ENCODE peak calls at places on chromosomes 7 and 10, in five cellular contexts. D is HepG2, F is upper lobe of left lung, Y is K562, W is HCT116. G is an unnamed sample.

GRCh38 chr7:47941136-47941844 is 7.0 kb downstream of the PKD1L1 start:
- ATAC-seq in D (no peak), F (peak), Y (no peak), W (no peak), G (peak)

GRCh38 chr10:50621981-50622496 is 1.7 kb downstream of the SGMS1 start:
- ATAC-seq in D (peak), F (peak), Y (peak), W (peak), G (peak)

GRCh38 chr7:29113384-29114102 is 32.8 kb downstream of the CPVL start:
- ATAC-seq in D (peak), F (peak), Y (peak), W (peak), G (peak)

GRCh38 chr10:89421018-89421476 is 6.7 kb downstream of the IFIT5 start:
- ATAC-seq in D (no peak), F (peak), Y (no peak), W (no peak), G (no peak)

GRCh38 chr7:15489383-15489782 is 72.4 kb downstream of the AGMO start:
- ATAC-seq in D (no peak), F (peak), Y (no peak), W (no peak), G (no peak)

GRCh38 chr10:29554660-29555059 is 80.1 kb downstream of the SVIL start:
- ATAC-seq in D (no peak), F (peak), Y (no peak), W (no peak), G (no peak)

GRCh38 chr7:22427855-22428254 is 70.9 kb upstream of the RAPGEF5 start:
- ATAC-seq in D (no peak), F (no peak), Y (no peak), W (no peak), G (no peak)

GRCh38 chr7:81499262-81500116 is 270.4 kb downstream of the HGF start:
- ATAC-seq in D (peak), F (peak), Y (peak), W (peak), G (peak)

GRCh38 chr7:40474790-40475680 is 340.2 kb downstream of the SUGCT start:
- ATAC-seq in D (no peak), F (no peak), Y (no peak), W (no peak), G (no peak)

GRCh38 chr10:79093658-79094411 is 25.1 kb downstream of the ZMIZ1 start:
- ATAC-seq in D (peak), F (peak), Y (peak), W (no peak), G (peak)

GRCh38 chr7:74554178-74554577 is 100.5 kb downstream of the GTF2IRD1 start:
- ATAC-seq in D (no peak), F (peak), Y (peak), W (no peak), G (no peak)

GRCh38 chr10:79070611-79071534 is 2.1 kb downstream of the ZMIZ1 start:
- ATAC-seq in D (peak), F (peak), Y (no peak), W (no peak), G (peak)

GRCh38 chr7:134512271-134512670 is 15.1 kb upstream of the AKR1B10 start:
- ATAC-seq in D (no peak), F (no peak), Y (no peak), W (no peak), G (no peak)

GRCh38 chr7:35004531-35005096 is 32.7 kb downstream of the DPY19L1 start:
- ATAC-seq in D (no peak), F (no peak), Y (peak), W (peak), G (no peak)

GRCh38 chr10:30828227-30828626 is 198.7 kb upstream of the LYZL2 start:
- ATAC-seq in D (no peak), F (no peak), Y (no peak), W (no peak), G (no peak)

GRCh38 chr7:37352251-37352650 is 96.4 kb downstream of the ELMO1 start:
- ATAC-seq in D (no peak), F (no peak), Y (no peak), W (no peak), G (no peak)

GRCh38 chr7:37352974-37353948 is 95.4 kb downstream of the ELMO1 start:
- ATAC-seq in D (peak), F (peak), Y (no peak), W (peak), G (no peak)

GRCh38 chr7:37353949-37354660 is 94.6 kb downstream of the ELMO1 start:
- ATAC-seq in D (no peak), F (peak), Y (no peak), W (no peak), G (no peak)

GRCh38 chr7:37357277-37357996 is 91.2 kb downstream of the ELMO1 start:
- ATAC-seq in D (no peak), F (no peak), Y (peak), W (no peak), G (no peak)

DNA sequence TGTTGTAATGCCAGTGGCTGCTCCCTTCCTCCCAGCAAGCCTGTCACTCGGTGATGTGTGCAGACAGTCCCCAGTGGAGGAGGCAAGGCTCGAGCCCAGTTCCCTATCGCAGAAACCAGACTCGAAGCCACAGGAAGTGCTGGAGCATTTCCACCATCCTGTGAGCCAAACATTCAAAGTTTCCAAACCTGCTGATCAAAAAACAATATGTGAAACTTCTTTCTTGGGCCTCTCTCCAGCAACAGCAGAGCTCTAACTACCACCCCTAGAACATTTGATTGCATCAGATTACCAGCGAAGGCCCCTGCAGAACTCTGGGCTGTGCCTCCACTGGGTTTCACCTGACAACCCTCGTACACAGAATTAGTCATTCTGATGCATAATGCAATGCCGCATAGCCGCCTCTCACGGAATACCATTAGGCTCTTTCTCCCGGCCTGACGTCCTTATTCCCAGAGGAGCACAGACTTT is 94.0 kb downstream of the ELMO1 start:
- ATAC-seq in D (peak), F (peak), Y (peak), W (no peak), G (peak)
- TF ChIP-seq POLR2AphosphoS5 in D (no peak), F (peak), Y (no peak), W (no peak), G (peak)

DNA sequence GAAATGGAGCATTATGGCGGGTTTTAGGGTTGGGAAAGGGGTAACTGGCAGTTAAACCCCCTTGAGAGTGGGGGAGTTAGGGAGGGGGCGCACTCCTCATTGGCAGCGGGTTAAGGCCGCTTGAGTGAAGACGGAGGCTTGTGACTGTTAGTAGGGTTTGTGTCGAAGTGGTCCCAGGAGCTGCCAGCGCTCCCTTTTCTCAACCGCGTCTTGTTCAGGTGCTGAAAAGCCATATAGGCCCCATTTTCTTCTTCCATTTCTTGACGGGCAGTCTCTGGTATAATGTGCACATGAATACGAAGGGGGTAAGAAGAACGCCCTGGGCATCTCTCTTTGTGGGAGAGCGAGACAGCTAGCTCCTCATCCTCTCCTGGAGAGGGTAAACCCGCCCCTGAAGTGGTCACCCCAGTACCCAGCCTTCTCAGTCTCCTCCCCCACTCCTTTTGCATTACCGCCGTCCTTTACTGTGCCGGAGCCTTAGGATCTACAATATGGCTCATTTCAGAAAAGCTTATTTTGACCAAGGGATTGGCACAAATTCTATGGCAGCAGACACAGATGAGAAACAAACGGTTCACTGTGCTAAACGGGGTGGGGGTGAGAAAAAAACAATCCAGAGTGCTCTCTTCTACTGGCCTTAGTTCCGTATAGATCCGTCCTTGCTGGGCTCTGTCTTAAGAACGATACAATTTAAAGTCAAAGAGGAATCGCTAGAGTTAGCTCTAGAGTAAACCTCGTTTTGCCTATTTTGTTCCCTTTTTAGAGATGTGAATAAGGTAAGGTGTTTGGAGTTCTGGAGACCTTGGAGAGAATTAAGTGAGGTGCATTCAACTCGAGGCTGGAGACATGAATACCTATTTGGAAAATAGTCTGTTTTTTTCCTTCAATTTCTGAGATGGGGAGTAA is 973 bp downstream of the KMT2E start:
- ATAC-seq in D (no peak), F (peak), Y (peak), W (peak), G (no peak)
- TF ChIP-seq POLR2A in D (no peak), F (peak), Y (peak), W (no peak), G (peak)

DNA sequence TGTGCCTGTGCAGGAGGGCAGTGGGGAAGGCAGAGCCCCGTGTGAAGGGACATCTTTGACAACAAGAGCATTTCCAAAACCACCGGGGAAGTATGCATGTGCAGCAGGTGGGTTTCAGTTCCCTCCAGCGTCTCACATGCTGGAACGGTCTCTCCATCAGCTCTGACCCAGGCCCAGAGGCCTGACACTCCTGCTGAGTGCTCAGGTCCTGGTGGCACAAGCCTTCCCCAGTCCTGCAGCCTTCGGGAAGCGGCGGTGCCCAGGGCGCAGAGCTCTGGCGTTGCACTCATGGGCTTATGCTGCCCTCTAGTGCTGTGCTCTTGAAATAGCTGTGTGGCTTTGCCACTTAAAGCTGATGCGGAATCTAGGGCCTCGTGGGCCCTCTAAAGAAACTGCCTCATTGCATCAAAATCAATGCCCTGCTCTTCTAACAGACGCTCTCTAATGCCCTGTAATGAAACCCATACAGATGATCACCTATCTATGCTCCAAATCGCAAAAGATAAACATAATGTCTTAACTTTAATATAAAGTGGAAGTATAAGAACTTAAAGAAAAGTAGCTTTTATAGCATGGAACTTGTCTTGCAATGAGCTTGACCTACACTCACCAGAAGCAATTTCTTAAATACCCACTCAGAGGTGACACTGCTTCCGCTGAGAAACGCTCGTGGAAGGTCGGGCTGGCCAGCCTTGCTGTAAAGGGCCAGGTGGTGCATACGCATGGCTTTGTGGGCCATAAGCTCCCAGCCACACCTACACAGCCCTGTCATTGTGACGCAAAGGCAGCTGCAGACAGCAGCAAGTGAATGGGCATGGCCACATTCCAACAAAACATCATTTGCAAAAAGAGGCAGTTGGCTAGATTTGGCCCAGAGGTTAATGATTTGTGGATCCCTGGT is 38.6 kb downstream of the CLRN3 start:
- ATAC-seq in D (peak), F (peak), Y (peak), W (peak), G (peak)
- TF ChIP-seq POLR2AphosphoS5 in D (no peak), F (no peak), Y (no peak), W (no peak), G (no peak)

GRCh38 chr10:105950410-105950809 is 1214.1 kb downstream of the SORCS1 start:
- ATAC-seq in D (peak), F (peak), Y (no peak), W (peak), G (peak)

GRCh38 chr10:105956550-105956949 is 1208.0 kb downstream of the SORCS1 start:
- ATAC-seq in D (no peak), F (no peak), Y (no peak), W (no peak), G (no peak)

GRCh38 chr10:105953056-105953455 is 1211.5 kb downstream of the SORCS1 start:
- ATAC-seq in D (no peak), F (no peak), Y (no peak), W (no peak), G (no peak)

DNA sequence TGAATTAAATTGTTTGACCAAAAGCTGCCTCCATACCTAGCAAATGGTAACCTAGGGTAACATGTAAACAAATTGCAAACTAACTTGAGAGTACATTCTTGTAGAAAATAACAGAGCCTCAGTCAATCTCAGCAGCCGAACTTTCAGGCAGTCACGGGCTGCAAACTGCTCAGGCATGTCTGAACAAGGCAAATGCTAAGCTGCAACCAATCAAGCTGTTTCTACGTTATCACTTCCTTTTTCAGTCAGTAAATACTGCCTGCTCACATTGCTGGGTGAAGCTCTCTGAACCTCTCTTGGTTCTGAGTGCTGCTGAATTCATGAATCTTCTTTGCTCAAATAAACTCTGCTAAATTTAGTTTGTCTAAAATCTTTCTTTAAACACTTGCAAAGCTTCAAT is 1212.4 kb downstream of the SORCS1 start:
- ATAC-seq in D (no peak), F (peak), Y (no peak), W (no peak), G (peak)
- TF ChIP-seq POLR2A in D (no peak), F (no peak), Y (no peak), W (no peak), G (no peak)

GRCh38 chr7:17019106-17019505 is 137.3 kb upstream of the AGR3 start:
- ATAC-seq in D (no peak), F (no peak), Y (no peak), W (no peak), G (no peak)

GRCh38 chr7:17020250-17020649 is 138.5 kb upstream of the AGR3 start:
- ATAC-seq in D (peak), F (no peak), Y (no peak), W (no peak), G (no peak)

GRCh38 chr7:17022915-17023314 is 141.1 kb upstream of the AGR3 start:
- ATAC-seq in D (no peak), F (no peak), Y (no peak), W (no peak), G (no peak)

GRCh38 chr7:17016402-17017010 is 134.7 kb upstream of the AGR3 start:
- ATAC-seq in D (peak), F (no peak), Y (no peak), W (no peak), G (no peak)

GRCh38 chr7:17021205-17021604 is 139.4 kb upstream of the AGR3 start:
- ATAC-seq in D (peak), F (no peak), Y (no peak), W (no peak), G (no peak)
- TF ChIP-seq POLR2AphosphoS5 in D (no peak), F (no peak), Y (no peak), W (no peak), G (no peak)

GRCh38 chr10:91164520-91165065 is 55.9 kb upstream of the PCGF5 start:
- ATAC-seq in D (no peak), F (no peak), Y (no peak), W (no peak), G (no peak)

GRCh38 chr10:91163709-91164474 is 56.6 kb upstream of the PCGF5 start:
- ATAC-seq in D (peak), F (peak), Y (peak), W (peak), G (peak)

GRCh38 chr10:91162050-91162494 is 58.4 kb upstream of the PCGF5 start:
- ATAC-seq in D (peak), F (peak), Y (peak), W (peak), G (peak)

GRCh38 chr10:91163269-91163708 is 57.2 kb upstream of the PCGF5 start:
- ATAC-seq in D (peak), F (peak), Y (peak), W (peak), G (peak)

DNA sequence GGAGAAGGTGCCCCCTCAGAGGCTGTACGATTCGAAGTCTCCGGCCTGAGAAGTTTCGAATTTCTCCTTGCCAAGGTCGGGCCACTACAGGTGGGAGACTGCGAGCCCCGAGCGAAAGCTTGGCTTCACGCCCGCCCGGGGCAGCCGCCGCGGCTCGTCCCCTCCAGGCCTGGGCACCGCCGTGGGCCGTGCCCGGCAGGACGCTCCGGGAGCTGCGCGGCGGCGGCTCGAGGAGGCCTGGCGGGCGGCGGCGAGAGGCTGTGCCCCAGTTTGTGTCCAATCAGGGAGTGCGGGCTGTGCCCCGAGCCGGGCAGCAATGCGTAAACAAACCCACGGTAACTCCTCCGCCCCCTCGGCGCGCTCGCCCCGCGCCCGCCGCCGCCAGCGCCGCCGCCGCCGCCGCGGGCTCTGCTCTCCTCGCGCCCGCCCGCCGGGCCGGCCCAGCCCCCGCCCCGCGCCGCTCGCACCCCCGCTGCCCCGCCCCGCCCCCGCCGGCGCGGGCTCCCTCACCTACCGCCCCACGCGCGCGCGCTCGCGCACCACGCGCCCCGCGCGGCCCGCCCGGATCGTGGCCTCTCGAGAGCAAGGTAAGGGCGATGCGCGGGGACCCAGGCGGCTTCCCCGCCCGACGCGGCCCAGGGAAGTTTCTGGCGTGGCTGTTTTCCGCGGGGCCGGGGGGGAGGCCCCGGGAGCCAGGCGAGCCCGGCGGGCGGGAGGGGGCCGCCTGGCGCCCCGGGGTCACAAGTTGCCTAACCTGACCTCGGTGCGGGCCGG is 57.8 kb upstream of the PCGF5 start:
- ATAC-seq in D (peak), F (peak), Y (peak), W (peak), G (peak)
- TF ChIP-seq POLR2A in D (peak), F (peak), Y (no peak), W (no peak), G (peak)